ENCODE peak calls at places on chromosomes 5 and 9, in ten cellular contexts. J is AG10803, C is chondrocyte, K is astrocyte of the spinal cord, M is H9, F is B cell, G is natural killer cell, I is uterus, W is OCI-LY7, Q is tibial artery. B is an unnamed sample.

GRCh38 chr5:35117960-35118359 is 70.2 kb upstream of the AGXT2 start:
- DNase-seq in J (peak), C (no peak), K (peak), M (no peak), F (no peak), G (no peak), I (no peak), W (no peak), Q (no peak), B (peak)

GRCh38 chr9:116144038-116144437 is 9.6 kb upstream of the PAPPA start:
- DNase-seq in J (peak), C (no peak), K (peak), M (no peak), F (no peak), G (no peak), I (no peak), W (no peak), Q (no peak), B (no peak)

GRCh38 chr5:142677212-142677611 is 8.7 kb downstream of the FGF1 start:
- DNase-seq in J (no peak), C (no peak), K (no peak), M (no peak), F (no peak), G (no peak), I (no peak), W (no peak), Q (no peak), B (no peak)

GRCh38 chr5:139091439-139092156 is 106.6 kb downstream of the SIL1 start:
- DNase-seq in J (peak), C (no peak), K (peak), M (no peak), F (no peak), G (no peak), I (no peak), W (peak), Q (no peak), B (no peak)

GRCh38 chr9:14097215-14097614 is 216.7 kb downstream of the NFIB start:
- DNase-seq in J (no peak), C (no peak), K (peak), M (no peak), F (no peak), G (no peak), I (no peak), W (no peak), Q (no peak), B (no peak)

GRCh38 chr9:13651969-13652663 is 372.6 kb upstream of the MPDZ start:
- DNase-seq in J (no peak), C (no peak), K (no peak), M (no peak), F (no peak), G (no peak), I (no peak), W (no peak), Q (peak), B (no peak)

GRCh38 chr5:166382031-166382430 is 1909.4 kb upstream of the WWC1 start:
- DNase-seq in J (no peak), C (no peak), K (no peak), M (peak), F (no peak), G (no peak), I (no peak), W (no peak), Q (no peak), B (no peak)

GRCh38 chr5:120532835-120533234 is 68.7 kb downstream of the PRR16 start:
- DNase-seq in J (no peak), C (no peak), K (no peak), M (peak), F (no peak), G (no peak), I (no peak), W (no peak), Q (no peak), B (no peak)

GRCh38 chr5:133193794-133194193 is 142.0 kb downstream of the HSPA4 start:
- DNase-seq in J (no peak), C (no peak), K (no peak), M (no peak), F (no peak), G (no peak), I (no peak), W (no peak), Q (no peak), B (no peak)

GRCh38 chr9:88572684-88573083 is 37.7 kb downstream of the NXNL2 start:
- DNase-seq in J (no peak), C (no peak), K (no peak), M (no peak), F (no peak), G (no peak), I (no peak), W (no peak), Q (no peak), B (no peak)

GRCh38 chr5:99773290-99773689 is 761.9 kb upstream of the FAM174A start:
- DNase-seq in J (no peak), C (no peak), K (no peak), M (no peak), F (no peak), G (no peak), I (no peak), W (no peak), Q (no peak), B (no peak)

GRCh38 chr9:133631111-133631510 is 5.1 kb upstream of the DBH start:
- DNase-seq in J (no peak), C (no peak), K (no peak), M (no peak), F (no peak), G (no peak), I (no peak), W (no peak), Q (no peak), B (no peak)

GRCh38 chr5:154652746-154653417 is 102.3 kb upstream of the LARP1 start:
- DNase-seq in J (peak), C (peak), K (no peak), M (no peak), F (no peak), G (no peak), I (no peak), W (no peak), Q (no peak), B (no peak)

GRCh38 chr9:113508111-113508749 is 44.7 kb downstream of the RGS3 start:
- DNase-seq in J (no peak), C (no peak), K (no peak), M (peak), F (peak), G (no peak), I (no peak), W (no peak), Q (no peak), B (no peak)

GRCh38 chr5:4987431-4987830 is 152.7 kb upstream of the ADAMTS16 start:
- DNase-seq in J (peak), C (no peak), K (no peak), M (no peak), F (no peak), G (no peak), I (no peak), W (no peak), Q (no peak), B (no peak)

GRCh38 chr9:130975932-130976841 is 32.8 kb upstream of the LAMC3 start:
- DNase-seq in J (no peak), C (no peak), K (no peak), M (peak), F (no peak), G (no peak), I (no peak), W (no peak), Q (no peak), B (no peak)

GRCh38 chr9:116662633-116663032 is 24.5 kb upstream of the TRIM32 start:
- DNase-seq in J (peak), C (no peak), K (no peak), M (no peak), F (no peak), G (no peak), I (no peak), W (no peak), Q (no peak), B (no peak)

GRCh38 chr5:176929654-176930053 is 30.5 kb upstream of the HK3 start:
- DNase-seq in J (no peak), C (no peak), K (no peak), M (no peak), F (no peak), G (no peak), I (no peak), W (no peak), Q (no peak), B (no peak)

GRCh38 chr5:138949988-138950387 is 74.9 kb upstream of the LRRTM2 start:
- DNase-seq in J (peak), C (no peak), K (no peak), M (no peak), F (no peak), G (no peak), I (no peak), W (no peak), Q (peak), B (no peak)

GRCh38 chr5:33148076-33148501 is 292.7 kb upstream of the TARS1 start:
- DNase-seq in J (peak), C (no peak), K (peak), M (no peak), F (no peak), G (no peak), I (peak), W (no peak), Q (no peak), B (no peak)

GRCh38 chr9:78297672-78297961 is 692 bp downstream of the PSAT1 start:
- DNase-seq in J (peak), C (no peak), K (peak), M (no peak), F (no peak), G (no peak), I (no peak), W (no peak), Q (no peak), B (no peak)

GRCh38 chr5:157971466-157972324 is 112.8 kb upstream of the CLINT1 start:
- DNase-seq in J (peak), C (no peak), K (no peak), M (peak), F (no peak), G (no peak), I (peak), W (no peak), Q (no peak), B (no peak)

GRCh38 chr5:111968459-111968858 is 211.5 kb upstream of the NREP start:
- DNase-seq in J (peak), C (no peak), K (no peak), M (no peak), F (no peak), G (no peak), I (no peak), W (no peak), Q (no peak), B (no peak)

GRCh38 chr5:103232393-103232999 is 26.1 kb upstream of the MACIR start:
- DNase-seq in J (peak), C (no peak), K (peak), M (no peak), F (no peak), G (no peak), I (no peak), W (peak), Q (no peak), B (peak)

GRCh38 chr5:149759986-149760699 is 30.0 kb downstream of the PPARGC1B start:
- DNase-seq in J (no peak), C (no peak), K (no peak), M (no peak), F (no peak), G (no peak), I (no peak), W (no peak), Q (no peak), B (no peak)

GRCh38 chr9:120893917-120894316 is 16.9 kb upstream of the PHF19 start:
- DNase-seq in J (no peak), C (no peak), K (no peak), M (no peak), F (no peak), G (no peak), I (no peak), W (no peak), Q (no peak), B (no peak)

GRCh38 chr5:173781826-173782670 is 106.1 kb upstream of the CPEB4 start:
- DNase-seq in J (peak), C (no peak), K (peak), M (no peak), F (peak), G (peak), I (peak), W (peak), Q (peak), B (no peak)

GRCh38 chr5:163347671-163348070 is 89.7 kb upstream of the CCNG1 start:
- DNase-seq in J (peak), C (no peak), K (peak), M (peak), F (peak), G (no peak), I (no peak), W (peak), Q (no peak), B (peak)

GRCh38 chr9:112248722-112249121 is 73.6 kb upstream of the SUSD1 start:
- DNase-seq in J (peak), C (no peak), K (peak), M (no peak), F (no peak), G (no peak), I (no peak), W (no peak), Q (no peak), B (no peak)

GRCh38 chr9:125674981-125675973 is 31.7 kb downstream of the MAPKAP1 start:
- DNase-seq in J (peak), C (no peak), K (peak), M (no peak), F (no peak), G (no peak), I (no peak), W (no peak), Q (no peak), B (no peak)

GRCh38 chr5:177479774-177480173 is 6.3 kb upstream of the DBN1 start:
- DNase-seq in J (peak), C (no peak), K (peak), M (no peak), F (no peak), G (no peak), I (peak), W (no peak), Q (peak), B (no peak)

GRCh38 chr5:81303563-81303962 is 2.2 kb downstream of the ZCCHC9 start:
- DNase-seq in J (peak), C (no peak), K (peak), M (no peak), F (no peak), G (no peak), I (no peak), W (no peak), Q (no peak), B (no peak)

GRCh38 chr9:135960328-135961276 is 571 bp downstream of the UBAC1 start:
- DNase-seq in J (no peak), C (no peak), K (peak), M (no peak), F (no peak), G (no peak), I (no peak), W (no peak), Q (no peak), B (no peak)

GRCh38 chr9:128633601-128634000 is 23.0 kb downstream of the DYNC2I2 start:
- DNase-seq in J (no peak), C (no peak), K (no peak), M (no peak), F (no peak), G (no peak), I (no peak), W (no peak), Q (no peak), B (no peak)

GRCh38 chr5:54616031-54616430 is 98.5 kb downstream of the SNX18 start:
- DNase-seq in J (peak), C (no peak), K (peak), M (no peak), F (no peak), G (no peak), I (peak), W (no peak), Q (peak), B (no peak)

GRCh38 chr5:36279054-36279698 is 22.5 kb downstream of the RANBP3L start:
- DNase-seq in J (peak), C (no peak), K (peak), M (no peak), F (no peak), G (no peak), I (no peak), W (no peak), Q (no peak), B (no peak)

GRCh38 chr5:23269981-23270380 is 237.4 kb upstream of the PRDM9 start:
- DNase-seq in J (no peak), C (no peak), K (no peak), M (no peak), F (no peak), G (no peak), I (no peak), W (no peak), Q (no peak), B (no peak)

DNA sequence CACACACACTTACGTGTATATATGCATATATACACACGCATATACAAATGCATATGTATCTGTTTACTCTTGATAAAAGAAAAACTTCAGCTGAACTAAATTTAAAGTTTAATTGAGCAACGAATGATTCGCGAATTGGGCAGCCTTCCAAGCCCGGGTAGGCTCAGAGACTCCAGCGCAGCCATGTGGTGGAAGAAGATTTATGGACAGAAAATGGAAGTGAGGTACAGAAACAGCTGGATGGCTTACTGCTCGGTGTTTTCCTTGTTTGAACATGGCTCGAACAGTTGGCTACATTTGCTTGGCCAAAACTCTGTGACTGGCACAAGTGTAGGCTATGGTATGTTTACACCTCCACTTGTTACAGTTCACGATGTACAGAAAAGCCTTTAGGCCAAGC is 239.3 kb upstream of the PRDM9 start:
- DNase-seq in J (no peak), C (no peak), K (no peak), M (no peak), F (no peak), G (no peak), I (no peak), W (no peak), Q (no peak), B (no peak)
- TF ChIP-seq CTCF in J (no peak), C (no peak), K (no peak), M (no peak), F (no peak), G (no peak), I (no peak), W (no peak), Q (no peak), B (no peak)

GRCh38 chr9:97598461-97599288 is 34.5 kb downstream of the TSTD2 start:
- DNase-seq in J (peak), C (no peak), K (peak), M (peak), F (peak), G (peak), I (peak), W (peak), Q (peak), B (peak)
- TF ChIP-seq CTCF in J (peak), C (peak), K (peak), M (peak), F (peak), G (peak), I (peak), W (peak), Q (peak), B (peak)

GRCh38 chr5:56822961-56823360 is 7.6 kb downstream of the MAP3K1 start:
- DNase-seq in J (no peak), C (no peak), K (no peak), M (no peak), F (no peak), G (no peak), I (no peak), W (no peak), Q (no peak), B (no peak)
- TF ChIP-seq CTCF in J (no peak), C (no peak), K (no peak), M (no peak), F (no peak), G (no peak), I (no peak), W (no peak), Q (no peak), B (no peak)

DNA sequence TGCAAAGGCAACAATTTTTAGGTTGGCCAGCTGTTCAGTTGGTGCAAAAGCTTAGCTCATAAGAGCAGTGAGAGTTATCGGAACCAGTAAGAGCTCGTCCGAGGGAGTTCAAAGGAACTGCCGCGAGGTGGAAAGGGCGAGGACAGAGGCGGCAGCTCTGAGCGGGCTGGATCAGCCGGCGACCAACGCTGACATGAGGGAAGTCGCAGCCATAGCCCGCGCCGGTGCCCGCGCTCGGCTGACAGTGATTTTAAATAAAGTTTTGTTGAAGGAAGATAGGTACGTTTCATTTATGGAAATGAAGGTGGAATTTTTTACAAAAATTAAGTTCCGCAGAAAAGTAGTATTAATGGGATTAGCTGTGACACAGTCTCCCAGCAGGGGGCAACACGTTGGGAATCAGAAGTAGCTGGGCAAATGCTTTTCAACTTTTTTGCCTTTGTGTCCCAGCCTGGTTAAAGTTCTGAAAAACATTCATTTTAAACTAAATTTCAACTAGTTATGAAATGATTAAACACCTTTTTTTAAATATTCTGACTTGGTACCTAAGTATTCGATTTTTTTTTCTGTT is 43.2 kb downstream of the FBXO4 start:
- DNase-seq in J (no peak), C (no peak), K (no peak), M (no peak), F (no peak), G (no peak), I (no peak), W (no peak), Q (no peak), B (no peak)
- TF ChIP-seq CTCF in J (no peak), C (peak), K (no peak), M (peak), F (no peak), G (no peak), I (no peak), W (peak), Q (no peak), B (no peak)

GRCh38 chr5:156477196-156477595 is 150.2 kb downstream of the SGCD start:
- DNase-seq in J (no peak), C (no peak), K (no peak), M (no peak), F (no peak), G (no peak), I (no peak), W (no peak), Q (no peak), B (no peak)

GRCh38 chr5:156475182-156475830 is 148.3 kb downstream of the SGCD start:
- DNase-seq in J (peak), C (no peak), K (no peak), M (no peak), F (no peak), G (no peak), I (no peak), W (no peak), Q (no peak), B (no peak)

GRCh38 chr5:156474251-156474650 is 147.3 kb downstream of the SGCD start:
- DNase-seq in J (peak), C (no peak), K (peak), M (no peak), F (no peak), G (no peak), I (peak), W (no peak), Q (peak), B (no peak)

GRCh38 chr5:156476704-156477103 is 149.7 kb downstream of the SGCD start:
- DNase-seq in J (no peak), C (no peak), K (no peak), M (no peak), F (no peak), G (no peak), I (no peak), W (no peak), Q (no peak), B (no peak)

GRCh38 chr5:156475831-156476551 is 149.0 kb downstream of the SGCD start:
- DNase-seq in J (peak), C (no peak), K (peak), M (peak), F (no peak), G (no peak), I (peak), W (no peak), Q (peak), B (no peak)
- TF ChIP-seq CTCF in J (peak), C (peak), K (no peak), M (no peak), F (no peak), G (no peak), I (peak), W (no peak), Q (no peak), B (no peak)

GRCh38 chr9:18208166-18209059 is 265.5 kb upstream of the ADAMTSL1 start:
- DNase-seq in J (peak), C (no peak), K (peak), M (peak), F (no peak), G (no peak), I (peak), W (peak), Q (no peak), B (no peak)
- TF ChIP-seq CTCF in J (peak), C (peak), K (peak), M (peak), F (no peak), G (no peak), I (peak), W (peak), Q (peak), B (no peak)